ENCODE peak calls at places on chromosomes 3 and 15, in five cellular contexts. One of them, this sample, is unnamed.

GRCh38 chr3:56801151-56801596 is 575 bp downstream of the ARHGEF3 start:
- DNase-seq in body of pancreas: peak
- DNase-seq in lung: no peak
- DNase-seq in AG04449: no peak
- DNase-seq in mammary epithelial cell: peak
- DNase-seq in this sample: no peak

GRCh38 chr15:90597477-90598052 is 67.8 kb downstream of the CRTC3 start:
- DNase-seq in body of pancreas: no peak
- DNase-seq in lung: no peak
- DNase-seq in AG04449: no peak
- DNase-seq in mammary epithelial cell: no peak
- DNase-seq in this sample: no peak

GRCh38 chr3:149879872-149880271 is 66.9 kb downstream of the RNF13 start:
- DNase-seq in body of pancreas: peak
- DNase-seq in lung: peak
- DNase-seq in AG04449: no peak
- DNase-seq in mammary epithelial cell: peak
- DNase-seq in this sample: peak

GRCh38 chr15:80639168-80639555 is 55.9 kb upstream of the ABHD17C start:
- DNase-seq in body of pancreas: no peak
- DNase-seq in lung: no peak
- DNase-seq in AG04449: no peak
- DNase-seq in mammary epithelial cell: no peak
- DNase-seq in this sample: no peak

GRCh38 chr3:72520690-72521308 is 327.4 kb downstream of the SHQ1 start:
- DNase-seq in body of pancreas: no peak
- DNase-seq in lung: no peak
- DNase-seq in AG04449: no peak
- DNase-seq in mammary epithelial cell: peak
- DNase-seq in this sample: no peak

GRCh38 chr15:58856090-58856489 is 77.4 kb downstream of the SLTM start:
- DNase-seq in body of pancreas: no peak
- DNase-seq in lung: no peak
- DNase-seq in AG04449: peak
- DNase-seq in mammary epithelial cell: no peak
- DNase-seq in this sample: no peak

GRCh38 chr3:20023663-20024417 is 11.8 kb upstream of the PP2D1 start:
- DNase-seq in body of pancreas: peak
- DNase-seq in lung: no peak
- DNase-seq in AG04449: no peak
- DNase-seq in mammary epithelial cell: no peak
- DNase-seq in this sample: no peak

GRCh38 chr15:70605606-70606410 is 157.6 kb downstream of the UACA start:
- DNase-seq in body of pancreas: peak
- DNase-seq in lung: peak
- DNase-seq in AG04449: no peak
- DNase-seq in mammary epithelial cell: no peak
- DNase-seq in this sample: no peak

GRCh38 chr15:78714890-78715289 is 73.9 kb upstream of the CHRNB4 start:
- DNase-seq in body of pancreas: no peak
- DNase-seq in lung: no peak
- DNase-seq in AG04449: no peak
- DNase-seq in mammary epithelial cell: peak
- DNase-seq in this sample: no peak

GRCh38 chr3:125110876-125111480 is 55.2 kb upstream of the HEG1 start:
- DNase-seq in body of pancreas: no peak
- DNase-seq in lung: no peak
- DNase-seq in AG04449: no peak
- DNase-seq in mammary epithelial cell: no peak
- DNase-seq in this sample: no peak

GRCh38 chr3:144499346-144499745 is 527.7 kb downstream of the DIPK2A start:
- DNase-seq in body of pancreas: no peak
- DNase-seq in lung: no peak
- DNase-seq in AG04449: no peak
- DNase-seq in mammary epithelial cell: no peak
- DNase-seq in this sample: no peak

GRCh38 chr15:69537085-69537484 is 84.5 kb downstream of the RPLP1 start:
- DNase-seq in body of pancreas: no peak
- DNase-seq in lung: no peak
- DNase-seq in AG04449: no peak
- DNase-seq in mammary epithelial cell: no peak
- DNase-seq in this sample: no peak

GRCh38 chr3:74752290-74752689 is 137.8 kb upstream of the CNTN3 start:
- DNase-seq in body of pancreas: no peak
- DNase-seq in lung: no peak
- DNase-seq in AG04449: no peak
- DNase-seq in mammary epithelial cell: no peak
- DNase-seq in this sample: no peak

GRCh38 chr3:74750901-74751300 is 136.4 kb upstream of the CNTN3 start:
- DNase-seq in body of pancreas: no peak
- DNase-seq in lung: no peak
- DNase-seq in AG04449: no peak
- DNase-seq in mammary epithelial cell: no peak
- DNase-seq in this sample: no peak

GRCh38 chr3:74751775-74752174 is 137.3 kb upstream of the CNTN3 start:
- DNase-seq in body of pancreas: no peak
- DNase-seq in lung: no peak
- DNase-seq in AG04449: no peak
- DNase-seq in mammary epithelial cell: no peak
- DNase-seq in this sample: no peak

GRCh38 chr3:74756586-74756985 is 142.1 kb upstream of the CNTN3 start:
- DNase-seq in body of pancreas: no peak
- DNase-seq in lung: no peak
- DNase-seq in AG04449: no peak
- DNase-seq in mammary epithelial cell: peak
- DNase-seq in this sample: no peak
- TF ChIP-seq CTCF in body of pancreas: no peak
- TF ChIP-seq CTCF in lung: no peak
- TF ChIP-seq CTCF in AG04449: no peak
- TF ChIP-seq CTCF in mammary epithelial cell: no peak
- TF ChIP-seq CTCF in this sample: no peak

GRCh38 chr3:31979006-31979697 is 1.9 kb downstream of the OSBPL10 start:
- DNase-seq in body of pancreas: no peak
- DNase-seq in lung: no peak
- DNase-seq in AG04449: no peak
- DNase-seq in mammary epithelial cell: peak
- DNase-seq in this sample: no peak

GRCh38 chr3:31977736-31978135 is 3.3 kb downstream of the OSBPL10 start:
- DNase-seq in body of pancreas: no peak
- DNase-seq in lung: no peak
- DNase-seq in AG04449: no peak
- DNase-seq in mammary epithelial cell: no peak
- DNase-seq in this sample: no peak

GRCh38 chr3:31981206-31982181 is at the start of the genes OSBPL10 and ZNF860:
- DNase-seq in body of pancreas: peak
- DNase-seq in lung: peak
- DNase-seq in AG04449: no peak
- DNase-seq in mammary epithelial cell: peak
- DNase-seq in this sample: peak

GRCh38 chr3:31978553-31978952 is 2.5 kb downstream of the OSBPL10 start:
- DNase-seq in body of pancreas: no peak
- DNase-seq in lung: no peak
- DNase-seq in AG04449: no peak
- DNase-seq in mammary epithelial cell: peak
- DNase-seq in this sample: no peak

DNA sequence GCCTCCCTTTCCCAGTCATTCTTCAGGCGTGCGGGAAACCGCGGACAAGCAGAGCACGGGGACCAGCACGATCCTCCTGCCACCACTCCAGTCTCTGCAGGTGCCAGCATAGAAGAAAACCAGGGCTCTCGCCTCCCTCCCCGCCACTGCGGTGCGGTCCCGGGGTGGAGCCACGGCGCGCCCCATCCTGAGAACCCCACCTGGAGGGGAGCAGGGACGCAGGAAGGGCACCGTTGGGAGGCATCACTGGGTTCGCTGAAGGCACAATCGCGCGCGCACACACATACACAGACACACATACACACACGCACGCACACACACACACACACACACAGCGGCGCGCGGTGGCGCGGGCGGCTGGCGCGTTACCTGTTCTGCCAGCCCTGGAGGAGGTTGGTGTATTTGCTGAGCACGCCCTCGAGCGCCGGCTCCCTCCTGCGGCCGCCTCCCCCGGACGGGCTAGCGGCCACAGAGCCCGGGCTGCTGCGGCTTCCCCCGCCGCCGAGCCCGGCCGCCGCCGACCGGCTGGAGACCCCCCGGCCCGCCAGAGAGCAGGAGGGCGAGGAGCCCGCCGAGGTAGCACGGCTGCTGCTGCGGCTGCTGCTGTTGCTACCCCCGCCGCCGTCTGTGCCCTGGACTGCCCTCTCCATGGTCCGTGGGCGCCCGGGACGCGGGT is 394 bp downstream of the OSBPL10 start:
- DNase-seq in body of pancreas: peak
- DNase-seq in lung: peak
- DNase-seq in AG04449: no peak
- DNase-seq in mammary epithelial cell: peak
- DNase-seq in this sample: peak
- TF ChIP-seq CTCF in body of pancreas: peak
- TF ChIP-seq CTCF in lung: no peak
- TF ChIP-seq CTCF in AG04449: no peak
- TF ChIP-seq CTCF in mammary epithelial cell: no peak
- TF ChIP-seq CTCF in this sample: no peak

GRCh38 chr15:29094711-29095110 is 174.9 kb downstream of the NSMCE3 start:
- DNase-seq in body of pancreas: no peak
- DNase-seq in lung: no peak
- DNase-seq in AG04449: no peak
- DNase-seq in mammary epithelial cell: peak
- DNase-seq in this sample: no peak
- TF ChIP-seq CTCF in body of pancreas: no peak
- TF ChIP-seq CTCF in lung: no peak
- TF ChIP-seq CTCF in AG04449: no peak
- TF ChIP-seq CTCF in mammary epithelial cell: no peak
- TF ChIP-seq CTCF in this sample: no peak

DNA sequence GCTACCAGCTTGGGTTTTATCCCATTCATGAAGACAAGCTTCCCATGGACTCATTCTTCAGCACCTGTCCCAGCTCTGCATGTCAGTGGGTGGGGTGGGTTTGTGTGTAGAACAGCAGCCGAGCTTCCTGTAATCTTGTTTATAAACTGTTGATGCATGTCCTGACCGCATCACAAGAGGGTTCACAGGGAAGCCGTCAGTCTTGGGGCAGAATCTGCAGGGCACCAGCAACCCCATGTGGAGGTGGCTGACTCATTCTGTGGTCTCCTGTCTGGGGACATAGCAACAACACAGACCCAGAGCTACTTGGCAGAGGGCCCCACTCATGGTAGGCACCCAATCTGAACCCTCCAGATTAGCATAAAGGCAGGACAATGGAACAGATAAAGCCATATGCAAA is 35.6 kb downstream of the DAPK2 start:
- DNase-seq in body of pancreas: peak
- DNase-seq in lung: peak
- DNase-seq in AG04449: no peak
- DNase-seq in mammary epithelial cell: peak
- DNase-seq in this sample: no peak
- TF ChIP-seq CTCF in body of pancreas: no peak
- TF ChIP-seq CTCF in lung: peak
- TF ChIP-seq CTCF in AG04449: no peak
- TF ChIP-seq CTCF in mammary epithelial cell: no peak
- TF ChIP-seq CTCF in this sample: no peak

DNA sequence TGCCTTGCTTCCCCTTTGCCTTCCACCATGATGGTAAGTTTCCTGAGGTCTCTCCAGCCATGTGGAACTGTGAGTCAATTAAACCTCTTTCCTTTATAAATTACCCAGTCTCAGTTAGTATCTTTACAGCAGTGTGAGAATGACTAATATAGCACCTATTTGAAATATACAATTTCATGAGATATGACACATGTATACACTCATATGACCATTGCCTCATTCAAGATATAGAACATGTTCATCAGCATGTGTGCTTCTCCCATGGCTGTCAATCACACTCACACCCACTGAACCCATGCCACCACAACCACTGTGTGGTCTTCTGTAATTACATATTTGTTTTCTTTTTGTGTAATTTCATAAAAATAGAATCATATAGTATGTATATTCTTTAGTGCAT is 599.5 kb upstream of the EPHA6 start:
- DNase-seq in body of pancreas: no peak
- DNase-seq in lung: no peak
- DNase-seq in AG04449: no peak
- DNase-seq in mammary epithelial cell: no peak
- DNase-seq in this sample: no peak
- TF ChIP-seq CTCF in body of pancreas: no peak
- TF ChIP-seq CTCF in lung: no peak
- TF ChIP-seq CTCF in AG04449: no peak
- TF ChIP-seq CTCF in mammary epithelial cell: no peak
- TF ChIP-seq CTCF in this sample: no peak

DNA sequence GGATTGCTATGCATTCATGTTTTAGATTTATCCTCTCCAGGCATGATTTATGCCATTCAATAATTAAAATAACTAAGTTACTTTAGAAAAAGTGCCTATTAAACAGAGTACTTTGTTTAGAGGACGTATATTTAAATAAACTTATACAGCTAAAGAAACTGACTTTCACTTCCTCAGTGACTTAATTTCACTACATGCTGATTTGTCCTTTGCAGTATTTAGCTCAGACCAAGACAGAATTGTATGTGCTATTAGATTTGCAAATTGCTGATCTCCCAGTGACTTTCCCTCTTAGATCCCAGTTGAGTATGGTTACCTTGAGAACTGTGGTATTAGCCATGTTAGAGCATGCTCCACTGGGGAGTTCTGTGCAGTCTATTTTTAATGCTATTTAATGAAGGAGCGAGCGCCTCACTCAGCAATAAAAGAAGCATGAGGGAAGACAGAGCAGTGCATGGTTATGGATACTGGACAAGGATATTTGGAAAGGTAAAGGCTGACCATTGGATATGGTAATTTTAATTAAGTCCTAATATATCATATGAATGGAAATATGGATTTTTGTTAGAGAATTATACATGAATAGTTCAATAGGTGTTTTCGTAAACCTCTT is 2.7 kb downstream of the ARPP21 start:
- DNase-seq in body of pancreas: no peak
- DNase-seq in lung: no peak
- DNase-seq in AG04449: no peak
- DNase-seq in mammary epithelial cell: no peak
- DNase-seq in this sample: no peak
- TF ChIP-seq CTCF in body of pancreas: no peak
- TF ChIP-seq CTCF in lung: no peak
- TF ChIP-seq CTCF in AG04449: no peak
- TF ChIP-seq CTCF in mammary epithelial cell: no peak
- TF ChIP-seq CTCF in this sample: no peak

GRCh38 chr3:194766845-194767244 is 81.2 kb downstream of the FAM43A start:
- DNase-seq in body of pancreas: no peak
- DNase-seq in lung: no peak
- DNase-seq in AG04449: no peak
- DNase-seq in mammary epithelial cell: no peak
- DNase-seq in this sample: no peak

GRCh38 chr3:194772241-194773000 is 86.7 kb downstream of the FAM43A start:
- DNase-seq in body of pancreas: no peak
- DNase-seq in lung: no peak
- DNase-seq in AG04449: no peak
- DNase-seq in mammary epithelial cell: peak
- DNase-seq in this sample: no peak

GRCh38 chr3:194767430-194768207 is 81.9 kb downstream of the FAM43A start:
- DNase-seq in body of pancreas: no peak
- DNase-seq in lung: no peak
- DNase-seq in AG04449: no peak
- DNase-seq in mammary epithelial cell: no peak
- DNase-seq in this sample: no peak

GRCh38 chr3:194768586-194768985 is 82.9 kb downstream of the FAM43A start:
- DNase-seq in body of pancreas: no peak
- DNase-seq in lung: no peak
- DNase-seq in AG04449: no peak
- DNase-seq in mammary epithelial cell: no peak
- DNase-seq in this sample: no peak

GRCh38 chr3:194769020-194769643 is 83.4 kb downstream of the FAM43A start:
- DNase-seq in body of pancreas: peak
- DNase-seq in lung: peak
- DNase-seq in AG04449: peak
- DNase-seq in mammary epithelial cell: peak
- DNase-seq in this sample: peak
- TF ChIP-seq CTCF in body of pancreas: no peak
- TF ChIP-seq CTCF in lung: no peak
- TF ChIP-seq CTCF in AG04449: no peak
- TF ChIP-seq CTCF in mammary epithelial cell: no peak
- TF ChIP-seq CTCF in this sample: no peak